ENCODE peak calls at places on chromosome 7, in ten cellular contexts. E, Y, W, V, L, K, Z, Q, B and F are unnamed samples.

GRCh38 chr7:29609162-29610030 is 45.8 kb downstream of the PRR15 start:
- DNase-seq in E (no peak), Y (no peak), W (peak), V (peak), L (no peak), K (no peak), Z (peak), Q (no peak), B (no peak), F (peak)

GRCh38 chr7:96174812-96175211 is 147.1 kb downstream of the SLC25A13 start:
- DNase-seq in E (no peak), Y (peak), W (no peak), V (no peak), L (no peak), K (no peak), Z (no peak), Q (no peak), B (no peak), F (no peak)

GRCh38 chr7:90777075-90777864 is 181.1 kb downstream of the CDK14 start:
- DNase-seq in E (no peak), Y (no peak), W (no peak), V (no peak), L (no peak), K (no peak), Z (no peak), Q (no peak), B (no peak), F (no peak)

GRCh38 chr7:49850921-49851613 is 77.6 kb downstream of the VWC2 start:
- DNase-seq in E (no peak), Y (no peak), W (no peak), V (no peak), L (no peak), K (no peak), Z (no peak), Q (no peak), B (no peak), F (no peak)

GRCh38 chr7:94127026-94127425 is 122.9 kb upstream of the BET1 start:
- DNase-seq in E (no peak), Y (no peak), W (no peak), V (no peak), L (no peak), K (no peak), Z (no peak), Q (no peak), B (no peak), F (no peak)

GRCh38 chr7:74269757-74270277 is 15.6 kb upstream of the RFC2 start:
- DNase-seq in E (peak), Y (peak), W (peak), V (peak), L (peak), K (peak), Z (peak), Q (no peak), B (peak), F (peak)

GRCh38 chr7:149109969-149110368 is 16.2 kb downstream of the ZNF425 start:
- DNase-seq in E (no peak), Y (no peak), W (no peak), V (no peak), L (no peak), K (no peak), Z (no peak), Q (no peak), B (no peak), F (no peak)

GRCh38 chr7:42991913-42992576 is 59.9 kb downstream of the MRPL32 start:
- DNase-seq in E (no peak), Y (no peak), W (no peak), V (no peak), L (no peak), K (no peak), Z (no peak), Q (no peak), B (no peak), F (no peak)

GRCh38 chr7:34322841-34323240 is 335.2 kb upstream of the NPSR1 start:
- DNase-seq in E (no peak), Y (no peak), W (no peak), V (no peak), L (no peak), K (no peak), Z (no peak), Q (no peak), B (no peak), F (no peak)

GRCh38 chr7:20144801-20145200 is 72.4 kb downstream of the MACC1 start:
- DNase-seq in E (no peak), Y (no peak), W (no peak), V (no peak), L (no peak), K (no peak), Z (no peak), Q (no peak), B (no peak), F (no peak)

GRCh38 chr7:75650671-75651070 is 88.1 kb downstream of the HIP1 start:
- DNase-seq in E (no peak), Y (no peak), W (peak), V (no peak), L (no peak), K (no peak), Z (no peak), Q (no peak), B (peak), F (no peak)

GRCh38 chr7:41624818-41625217 is 78.1 kb downstream of the INHBA start:
- DNase-seq in E (no peak), Y (no peak), W (no peak), V (no peak), L (no peak), K (no peak), Z (peak), Q (no peak), B (no peak), F (peak)

GRCh38 chr7:468141-468540 is 51.5 kb downstream of the PDGFA start:
- DNase-seq in E (no peak), Y (no peak), W (peak), V (no peak), L (no peak), K (no peak), Z (no peak), Q (no peak), B (no peak), F (no peak)

GRCh38 chr7:79681454-79681853 is 228.0 kb upstream of the MAGI2 start:
- DNase-seq in E (no peak), Y (no peak), W (no peak), V (no peak), L (no peak), K (no peak), Z (no peak), Q (no peak), B (no peak), F (no peak)

GRCh38 chr7:43108255-43109011 is 4.0 kb upstream of the HECW1 start:
- DNase-seq in E (peak), Y (peak), W (peak), V (peak), L (peak), K (no peak), Z (peak), Q (no peak), B (peak), F (no peak)

GRCh38 chr7:69245646-69246045 is 352.6 kb upstream of the AUTS2 start:
- DNase-seq in E (no peak), Y (peak), W (no peak), V (no peak), L (no peak), K (no peak), Z (peak), Q (no peak), B (no peak), F (peak)

GRCh38 chr7:100968650-100969049 is 715 bp upstream of the MUC12 start:
- DNase-seq in E (no peak), Y (no peak), W (peak), V (no peak), L (no peak), K (no peak), Z (no peak), Q (no peak), B (no peak), F (no peak)